ENCODE peak calls at places on chromosomes 16 and 17, in ten cellular contexts. One of them, this sample, is unnamed.

GRCh38 chr16:73171380-73171779 is 123.5 kb upstream of the ZFHX3 start:
- DNase-seq in heart right ventricle: no peak
- DNase-seq in IMR-90: no peak
- DNase-seq in T-helper 2 cell: no peak
- DNase-seq in HFF-Myc: no peak
- DNase-seq in hepatic stellate cell: no peak
- DNase-seq in A172: no peak
- DNase-seq in EL: no peak
- DNase-seq in stimulated activated CD4-positive, alpha-beta T cell treated with anti-CD3 and anti-CD28 coated beads, Interleukin-1b, Interleukin-23, amount 100 ng/mL, for 48 hours: no peak
- DNase-seq in left lung: no peak
- DNase-seq in this sample: no peak

GRCh38 chr17:33968350-33969044 is 286.6 kb upstream of the CCL2 start:
- DNase-seq in IMR-90: no peak
- DNase-seq in heart right ventricle: no peak
- DNase-seq in stimulated activated CD4-positive, alpha-beta T cell treated with anti-CD3 and anti-CD28 coated beads, Interleukin-1b, Interleukin-23, amount 100 ng/mL, for 48 hours: peak
- DNase-seq in A172: peak
- DNase-seq in T-helper 2 cell: peak
- DNase-seq in left lung: no peak
- DNase-seq in hepatic stellate cell: no peak
- DNase-seq in EL: peak
- DNase-seq in HFF-Myc: no peak
- DNase-seq in this sample: no peak

GRCh38 chr17:72438783-72439182 is 318.0 kb downstream of the SOX9 start:
- DNase-seq in T-helper 2 cell: no peak
- DNase-seq in HFF-Myc: no peak
- DNase-seq in heart right ventricle: no peak
- DNase-seq in A172: no peak
- DNase-seq in IMR-90: no peak
- DNase-seq in stimulated activated CD4-positive, alpha-beta T cell treated with anti-CD3 and anti-CD28 coated beads, Interleukin-1b, Interleukin-23, amount 100 ng/mL, for 48 hours: no peak
- DNase-seq in left lung: no peak
- DNase-seq in EL: no peak
- DNase-seq in hepatic stellate cell: no peak
- DNase-seq in this sample: no peak

GRCh38 chr17:73396429-73397277 is 84.9 kb upstream of the CDC42EP4 start:
- DNase-seq in heart right ventricle: no peak
- DNase-seq in stimulated activated CD4-positive, alpha-beta T cell treated with anti-CD3 and anti-CD28 coated beads, Interleukin-1b, Interleukin-23, amount 100 ng/mL, for 48 hours: no peak
- DNase-seq in hepatic stellate cell: peak
- DNase-seq in IMR-90: peak
- DNase-seq in A172: no peak
- DNase-seq in EL: no peak
- DNase-seq in HFF-Myc: no peak
- DNase-seq in left lung: no peak
- DNase-seq in T-helper 2 cell: no peak
- DNase-seq in this sample: no peak

GRCh38 chr16:48146710-48147109 is 9.1 kb downstream of the ABCC12 start:
- DNase-seq in stimulated activated CD4-positive, alpha-beta T cell treated with anti-CD3 and anti-CD28 coated beads, Interleukin-1b, Interleukin-23, amount 100 ng/mL, for 48 hours: no peak
- DNase-seq in EL: no peak
- DNase-seq in left lung: no peak
- DNase-seq in heart right ventricle: no peak
- DNase-seq in hepatic stellate cell: no peak
- DNase-seq in IMR-90: no peak
- DNase-seq in A172: no peak
- DNase-seq in HFF-Myc: no peak
- DNase-seq in T-helper 2 cell: no peak
- DNase-seq in this sample: no peak

GRCh38 chr17:20703781-20704180 is 124.3 kb downstream of the CDRT15L2 start:
- DNase-seq in T-helper 2 cell: no peak
- DNase-seq in hepatic stellate cell: no peak
- DNase-seq in stimulated activated CD4-positive, alpha-beta T cell treated with anti-CD3 and anti-CD28 coated beads, Interleukin-1b, Interleukin-23, amount 100 ng/mL, for 48 hours: no peak
- DNase-seq in IMR-90: no peak
- DNase-seq in A172: no peak
- DNase-seq in left lung: no peak
- DNase-seq in HFF-Myc: no peak
- DNase-seq in heart right ventricle: no peak
- DNase-seq in EL: no peak
- DNase-seq in this sample: peak

GRCh38 chr17:17141860-17142552 is 64.1 kb downstream of the PLD6 start:
- DNase-seq in hepatic stellate cell: peak
- DNase-seq in heart right ventricle: no peak
- DNase-seq in IMR-90: peak
- DNase-seq in T-helper 2 cell: peak
- DNase-seq in EL: peak
- DNase-seq in HFF-Myc: no peak
- DNase-seq in A172: no peak
- DNase-seq in stimulated activated CD4-positive, alpha-beta T cell treated with anti-CD3 and anti-CD28 coated beads, Interleukin-1b, Interleukin-23, amount 100 ng/mL, for 48 hours: peak
- DNase-seq in left lung: no peak
- DNase-seq in this sample: no peak

GRCh38 chr17:1484586-1485310 is 7.7 kb downstream of the MYO1C start:
- DNase-seq in hepatic stellate cell: peak
- DNase-seq in left lung: peak
- DNase-seq in stimulated activated CD4-positive, alpha-beta T cell treated with anti-CD3 and anti-CD28 coated beads, Interleukin-1b, Interleukin-23, amount 100 ng/mL, for 48 hours: no peak
- DNase-seq in HFF-Myc: no peak
- DNase-seq in A172: peak
- DNase-seq in heart right ventricle: peak
- DNase-seq in T-helper 2 cell: peak
- DNase-seq in EL: peak
- DNase-seq in IMR-90: no peak
- DNase-seq in this sample: peak

GRCh38 chr17:44367219-44367618 is 3.6 kb upstream of the FAM171A2 start:
- DNase-seq in IMR-90: no peak
- DNase-seq in heart right ventricle: no peak
- DNase-seq in left lung: no peak
- DNase-seq in stimulated activated CD4-positive, alpha-beta T cell treated with anti-CD3 and anti-CD28 coated beads, Interleukin-1b, Interleukin-23, amount 100 ng/mL, for 48 hours: no peak
- DNase-seq in HFF-Myc: no peak
- DNase-seq in EL: no peak
- DNase-seq in hepatic stellate cell: no peak
- DNase-seq in A172: no peak
- DNase-seq in T-helper 2 cell: no peak
- DNase-seq in this sample: no peak

GRCh38 chr17:70636517-70637133 is 467.3 kb downstream of the KCNJ2 start:
- DNase-seq in A172: peak
- DNase-seq in T-helper 2 cell: peak
- DNase-seq in EL: peak
- DNase-seq in HFF-Myc: peak
- DNase-seq in IMR-90: peak
- DNase-seq in left lung: no peak
- DNase-seq in stimulated activated CD4-positive, alpha-beta T cell treated with anti-CD3 and anti-CD28 coated beads, Interleukin-1b, Interleukin-23, amount 100 ng/mL, for 48 hours: no peak
- DNase-seq in heart right ventricle: no peak
- DNase-seq in hepatic stellate cell: peak
- DNase-seq in this sample: peak